ENCODE peak calls at places on chromosome 7, in four cellular contexts. Y is tibial artery; L is ELR; Q is stimulated activated CD4-positive, alpha-beta T cell treated with anti-CD3 and anti-CD28 coated beads, Interleukin-1b, Interleukin-23, amount 100 ng/mL, for 24 hours. U is an unnamed sample.
A peak's percentile ranks its signal among the peaks of the same experiment; 100 is the strongest.

GRCh38 chr7:114922652-114923402 is 933 bp downstream of the MDFIC start:
- DNase-seq in Y (peak; percentile 67), L (peak; percentile 83), Q (no peak), U (peak; percentile 82)

GRCh38 chr7:137878333-137878961 is 31.7 kb upstream of the DGKI start:
- DNase-seq in Y (peak; percentile 86), L (no peak), Q (no peak), U (no peak)

GRCh38 chr7:130875265-130875741 is 141.3 kb upstream of the KLF14 start:
- DNase-seq in Y (no peak), L (peak; percentile 67), Q (no peak), U (peak; percentile 39)

GRCh38 chr7:135274495-135275268 is 41.0 kb downstream of the STRA8 start:
- DNase-seq in Y (no peak), L (peak; percentile 77), Q (peak; percentile 45), U (peak; percentile 76)

GRCh38 chr7:43039346-43039745 is 73.1 kb upstream of the HECW1 start:
- DNase-seq in Y (no peak), L (no peak), Q (no peak), U (no peak)

GRCh38 chr7:29115130-29115529 is 31.2 kb downstream of the CPVL start:
- DNase-seq in Y (no peak), L (no peak), Q (no peak), U (no peak)

GRCh38 chr7:80699030-80699638 is 60.7 kb downstream of the CD36 start:
- DNase-seq in Y (no peak), L (peak; percentile 76), Q (no peak), U (no peak)

GRCh38 chr7:70134029-70134445 is 535.8 kb downstream of the AUTS2 start:
- DNase-seq in Y (no peak), L (no peak), Q (no peak), U (no peak)

GRCh38 chr7:117279931-117280525 is 42.8 kb downstream of the WNT2 start:
- DNase-seq in Y (no peak), L (no peak), Q (no peak), U (no peak)

GRCh38 chr7:102992820-102993531 is 80.2 kb downstream of the LRRC17 start:
- DNase-seq in Y (no peak), L (peak; percentile 53), Q (no peak), U (no peak)